ENCODE peak calls at places on chromosomes 12 and 14, in eight cellular contexts. H, U, I, T, K, Q, R and M are unnamed samples.

GRCh38 chr12:113196996-113197395 is 11.5 kb downstream of the RITA1 start:
- DNase-seq in H (peak), Q (peak), I (peak), U (peak), R (peak), K (peak), T (peak), M (no peak)

GRCh38 chr12:124309231-124309630 is 14.3 kb downstream of the RFLNA start:
- DNase-seq in U (no peak), H (no peak), R (no peak), T (no peak), K (no peak), I (no peak), Q (no peak), M (no peak)

GRCh38 chr14:100546051-100546443 is 41.2 kb downstream of the BEGAIN start:
- DNase-seq in T (no peak), Q (no peak), R (no peak), H (no peak), I (no peak), U (no peak), K (no peak), M (no peak)

GRCh38 chr14:59961518-59962062 is 41.6 kb downstream of the LRRC9 start:
- DNase-seq in H (no peak), T (no peak), I (no peak), R (no peak), K (no peak), Q (no peak), U (no peak), M (no peak)

GRCh38 chr14:71658261-71658860 is 273.9 kb upstream of the RGS6 start:
- DNase-seq in Q (no peak), U (peak), T (no peak), R (no peak), H (no peak), K (no peak), I (no peak), M (no peak)

GRCh38 chr14:102949062-102949800 is 26.8 kb downstream of the AMN start:
- DNase-seq in U (no peak), H (no peak), T (no peak), K (no peak), R (no peak), I (no peak), Q (no peak), M (no peak)

GRCh38 chr12:65501093-65501621 is 222.7 kb downstream of the MSRB3 start:
- DNase-seq in T (no peak), I (peak), U (no peak), R (no peak), Q (no peak), H (no peak), K (peak), M (peak)

GRCh38 chr14:59631237-59631636 is 54.6 kb upstream of the CCDC175 start:
- DNase-seq in R (no peak), U (peak), H (no peak), T (peak), K (no peak), I (no peak), Q (no peak), M (no peak)

GRCh38 chr12:80596509-80596908 is 110.9 kb upstream of the MYF6 start:
- DNase-seq in T (no peak), R (no peak), I (no peak), U (no peak), K (no peak), H (no peak), Q (no peak), M (no peak)

GRCh38 chr12:94187351-94187750 is 39.0 kb downstream of the PLXNC1 start:
- DNase-seq in H (no peak), R (no peak), Q (no peak), U (peak), I (no peak), K (no peak), T (no peak), M (no peak)

GRCh38 chr12:39884616-39885125 is 221.2 kb downstream of the SLC2A13 start:
- DNase-seq in Q (no peak), T (no peak), H (no peak), K (no peak), R (no peak), I (no peak), U (no peak), M (no peak)

GRCh38 chr14:97844042-97844441 is 1046.9 kb downstream of the VRK1 start:
- DNase-seq in Q (no peak), H (no peak), R (no peak), U (no peak), T (no peak), I (no peak), K (no peak), M (no peak)

GRCh38 chr12:93563807-93564538 is 8.5 kb upstream of the SOCS2 start:
- DNase-seq in I (no peak), R (peak), U (no peak), T (peak), Q (no peak), K (no peak), H (peak), M (peak)

GRCh38 chr14:98822917-98823316 is 449.1 kb downstream of the BCL11B start:
- DNase-seq in R (no peak), U (no peak), T (no peak), I (no peak), H (no peak), K (no peak), Q (no peak), M (no peak)

GRCh38 chr12:96770239-96770780 is 136.7 kb upstream of the NEDD1 start:
- DNase-seq in R (no peak), U (peak), Q (no peak), T (no peak), K (no peak), I (no peak), H (no peak), M (no peak)

GRCh38 chr12:123270380-123271181 is 1.1 kb downstream of the CDK2AP1 start:
- DNase-seq in Q (peak), T (peak), R (no peak), U (no peak), I (no peak), K (no peak), H (no peak), M (no peak)

GRCh38 chr14:74286736-74287135 is 16.0 kb downstream of the ABCD4 start:
- DNase-seq in T (no peak), Q (no peak), R (no peak), H (no peak), K (no peak), I (no peak), U (no peak), M (no peak)

GRCh38 chr14:69263364-69263763 is 3.4 kb downstream of the GALNT16 start:
- DNase-seq in K (peak), H (no peak), U (no peak), Q (no peak), T (no peak), R (no peak), I (peak), M (no peak)

GRCh38 chr14:65926935-65927700 is 514.6 kb downstream of the FUT8 start:
- DNase-seq in U (peak), I (no peak), T (no peak), R (no peak), Q (no peak), H (no peak), K (no peak), M (no peak)

GRCh38 chr14:78501901-78502300 is 331.7 kb downstream of the NRXN3 start:
- DNase-seq in Q (no peak), R (no peak), T (no peak), I (no peak), U (no peak), H (no peak), K (no peak), M (no peak)

GRCh38 chr14:51304428-51304827 is 64.4 kb downstream of the TMX1 start:
- DNase-seq in H (peak), T (no peak), U (no peak), K (no peak), I (no peak), Q (peak), R (no peak), M (no peak)

GRCh38 chr14:90893028-90893427 is 76.8 kb upstream of the TTC7B start:
- DNase-seq in H (no peak), U (no peak), Q (no peak), R (no peak), K (no peak), I (no peak), T (no peak), M (no peak)

GRCh38 chr12:110355080-110355479 is 48.4 kb downstream of the ANAPC7 start:
- DNase-seq in T (peak), I (no peak), Q (no peak), K (no peak), H (no peak), U (no peak), R (no peak), M (no peak)

GRCh38 chr14:67497216-67497615 is 8.7 kb upstream of the TMEM229B start:
- DNase-seq in U (no peak), K (no peak), I (no peak), R (no peak), H (no peak), Q (no peak), T (no peak), M (no peak)

GRCh38 chr12:100871335-100871734 is 76.8 kb downstream of the ANO4 start:
- DNase-seq in R (no peak), I (no peak), K (no peak), Q (no peak), H (no peak), U (no peak), T (no peak), M (no peak)

GRCh38 chr12:106954462-106955376 is 988 bp upstream of the TMEM263 start:
- DNase-seq in Q (no peak), U (peak), K (peak), I (peak), R (no peak), T (peak), H (peak), M (no peak)

GRCh38 chr12:7058163-7058845 is 2.2 kb upstream of the C1S start:
- DNase-seq in H (no peak), R (no peak), U (no peak), I (no peak), K (peak), Q (no peak), T (no peak), M (no peak)

GRCh38 chr12:23906329-23906728 is 43.1 kb downstream of the SOX5 start:
- DNase-seq in R (no peak), H (no peak), K (no peak), I (peak), Q (no peak), U (no peak), T (peak), M (no peak)

GRCh38 chr12:64083285-64084210 is 138.5 kb downstream of the KICS2 start:
- DNase-seq in I (peak), U (no peak), K (peak), Q (no peak), H (peak), R (peak), T (no peak), M (peak)